ENCODE peak calls at places on chromosomes 4 and X, in seven cellular contexts. N, S, C, X, J, E and T are unnamed samples.

GRCh38 chrX:31580726-31581125 is 508.9 kb upstream of the FTHL17 start:
- DNase-seq in N (no peak), S (no peak), C (no peak), X (no peak), J (no peak), E (no peak), T (no peak)

GRCh38 chr4:1009647-1010521 is 1.5 kb upstream of the FGFRL1 start:
- DNase-seq in N (peak), S (peak), C (peak), X (no peak), J (peak), E (peak), T (peak)

GRCh38 chrX:50067435-50068292 is 133.1 kb downstream of the AKAP4 start:
- DNase-seq in N (no peak), S (peak), C (peak), X (no peak), J (no peak), E (peak), T (no peak)

GRCh38 chr4:5823542-5824211 is 69.2 kb downstream of the CRMP1 start:
- DNase-seq in N (no peak), S (no peak), C (no peak), X (no peak), J (no peak), E (no peak), T (no peak)

GRCh38 chrX:3757510-3758025 is 44.1 kb upstream of the PRKX start:
- DNase-seq in N (no peak), S (no peak), C (no peak), X (no peak), J (no peak), E (no peak), T (no peak)

GRCh38 chr4:41880840-41881831 is 54.1 kb upstream of the TMEM33 start:
- DNase-seq in N (no peak), S (peak), C (peak), X (no peak), J (no peak), E (no peak), T (no peak)

GRCh38 chr4:140103676-140104075 is 50.3 kb downstream of the MAML3 start:
- DNase-seq in N (peak), S (no peak), C (no peak), X (peak), J (no peak), E (no peak), T (no peak)

GRCh38 chrX:19593684-19594083 is 78.4 kb upstream of the MAP3K15 start:
- DNase-seq in N (peak), S (peak), C (no peak), X (peak), J (no peak), E (no peak), T (peak)

GRCh38 chr4:124097447-124097846 is 615.1 kb downstream of the ANKRD50 start:
- DNase-seq in N (no peak), S (no peak), C (no peak), X (no peak), J (no peak), E (no peak), T (no peak)

GRCh38 chr4:113256946-113257345 is 207.5 kb downstream of the ANK2 start:
- DNase-seq in N (no peak), S (no peak), C (no peak), X (peak), J (no peak), E (no peak), T (no peak)

GRCh38 chrX:15495801-15496200 is 2.7 kb upstream of the PIR start:
- DNase-seq in N (no peak), S (no peak), C (no peak), X (no peak), J (no peak), E (no peak), T (no peak)